ENCODE peak calls at places on chromosomes 4 and X, in nine cellular contexts. One of them, this sample, is unnamed.

GRCh38 chr4:120291541-120291940 is 224.9 kb upstream of the MAD2L1 start:
- DNase-seq in GM13976: no peak
- DNase-seq in fibroblast of pulmonary artery: no peak
- DNase-seq in H9: no peak
- DNase-seq in Calu3: no peak
- DNase-seq in CD4-positive, alpha-beta T cell: no peak
- DNase-seq in endodermal cell: no peak
- DNase-seq in AG09319: no peak
- DNase-seq in GM13977: no peak
- DNase-seq in this sample: no peak

GRCh38 chrX:108307408-108308085 is 130.7 kb downstream of the COL4A6 start:
- DNase-seq in Calu3: no peak
- DNase-seq in AG09319: no peak
- DNase-seq in H9: no peak
- DNase-seq in CD4-positive, alpha-beta T cell: no peak
- DNase-seq in GM13976: no peak
- DNase-seq in fibroblast of pulmonary artery: peak
- DNase-seq in endodermal cell: no peak
- DNase-seq in GM13977: no peak
- DNase-seq in this sample: no peak

GRCh38 chr4:82820689-82821088 is 22.1 kb upstream of the SCD5 start:
- DNase-seq in H9: no peak
- DNase-seq in GM13977: no peak
- DNase-seq in AG09319: no peak
- DNase-seq in CD4-positive, alpha-beta T cell: no peak
- DNase-seq in endodermal cell: no peak
- DNase-seq in GM13976: no peak
- DNase-seq in fibroblast of pulmonary artery: no peak
- DNase-seq in Calu3: no peak
- DNase-seq in this sample: no peak

GRCh38 chr4:137638934-137639333 is 106.6 kb upstream of the PCDH18 start:
- DNase-seq in fibroblast of pulmonary artery: no peak
- DNase-seq in GM13977: no peak
- DNase-seq in CD4-positive, alpha-beta T cell: no peak
- DNase-seq in GM13976: no peak
- DNase-seq in AG09319: no peak
- DNase-seq in endodermal cell: no peak
- DNase-seq in H9: no peak
- DNase-seq in Calu3: no peak
- DNase-seq in this sample: no peak

GRCh38 chr4:141807073-141807472 is 170.7 kb downstream of the IL15 start:
- DNase-seq in CD4-positive, alpha-beta T cell: no peak
- DNase-seq in endodermal cell: no peak
- DNase-seq in AG09319: no peak
- DNase-seq in GM13977: no peak
- DNase-seq in fibroblast of pulmonary artery: peak
- DNase-seq in H9: no peak
- DNase-seq in GM13976: no peak
- DNase-seq in Calu3: no peak
- DNase-seq in this sample: no peak

GRCh38 chr4:31325300-31325699 is 605.1 kb downstream of the PCDH7 start:
- DNase-seq in endodermal cell: no peak
- DNase-seq in Calu3: no peak
- DNase-seq in GM13976: no peak
- DNase-seq in AG09319: no peak
- DNase-seq in fibroblast of pulmonary artery: no peak
- DNase-seq in CD4-positive, alpha-beta T cell: no peak
- DNase-seq in GM13977: no peak
- DNase-seq in H9: no peak
- DNase-seq in this sample: no peak

GRCh38 chr4:23333556-23333945 is 556.3 kb downstream of the PPARGC1A start:
- DNase-seq in CD4-positive, alpha-beta T cell: no peak
- DNase-seq in fibroblast of pulmonary artery: peak
- DNase-seq in AG09319: no peak
- DNase-seq in H9: no peak
- DNase-seq in endodermal cell: no peak
- DNase-seq in Calu3: no peak
- DNase-seq in GM13976: no peak
- DNase-seq in GM13977: no peak
- DNase-seq in this sample: no peak

GRCh38 chrX:43505759-43506158 is 150.3 kb upstream of the MAOA start:
- DNase-seq in fibroblast of pulmonary artery: no peak
- DNase-seq in AG09319: no peak
- DNase-seq in endodermal cell: no peak
- DNase-seq in GM13977: no peak
- DNase-seq in CD4-positive, alpha-beta T cell: no peak
- DNase-seq in GM13976: no peak
- DNase-seq in Calu3: no peak
- DNase-seq in H9: no peak
- DNase-seq in this sample: no peak

GRCh38 chr4:42143996-42144395 is 8.5 kb downstream of the BEND4 start:
- DNase-seq in GM13977: no peak
- DNase-seq in GM13976: no peak
- DNase-seq in endodermal cell: no peak
- DNase-seq in fibroblast of pulmonary artery: no peak
- DNase-seq in Calu3: no peak
- DNase-seq in H9: no peak
- DNase-seq in CD4-positive, alpha-beta T cell: no peak
- DNase-seq in AG09319: no peak
- DNase-seq in this sample: no peak

GRCh38 chrX:133229361-133229760 is 11.2 kb upstream of the TFDP3 start:
- DNase-seq in CD4-positive, alpha-beta T cell: no peak
- DNase-seq in fibroblast of pulmonary artery: no peak
- DNase-seq in AG09319: no peak
- DNase-seq in endodermal cell: no peak
- DNase-seq in Calu3: peak
- DNase-seq in GM13976: no peak
- DNase-seq in GM13977: no peak
- DNase-seq in H9: no peak
- DNase-seq in this sample: no peak

GRCh38 chr4:165716472-165716871 is 156.6 kb upstream of the TLL1 start:
- DNase-seq in GM13977: no peak
- DNase-seq in AG09319: no peak
- DNase-seq in CD4-positive, alpha-beta T cell: no peak
- DNase-seq in Calu3: no peak
- DNase-seq in GM13976: no peak
- DNase-seq in fibroblast of pulmonary artery: no peak
- DNase-seq in endodermal cell: no peak
- DNase-seq in H9: no peak
- DNase-seq in this sample: no peak

GRCh38 chrX:119004920-119005524 is 30.6 kb downstream of the LONRF3 start:
- DNase-seq in H9: peak
- DNase-seq in GM13976: peak
- DNase-seq in CD4-positive, alpha-beta T cell: peak
- DNase-seq in Calu3: peak
- DNase-seq in fibroblast of pulmonary artery: peak
- DNase-seq in GM13977: peak
- DNase-seq in endodermal cell: peak
- DNase-seq in AG09319: peak
- DNase-seq in this sample: peak

GRCh38 chr4:112361181-112361791 is 64.1 kb downstream of the ALPK1 start:
- DNase-seq in fibroblast of pulmonary artery: peak
- DNase-seq in CD4-positive, alpha-beta T cell: no peak
- DNase-seq in endodermal cell: peak
- DNase-seq in H9: peak
- DNase-seq in GM13976: no peak
- DNase-seq in AG09319: no peak
- DNase-seq in GM13977: no peak
- DNase-seq in Calu3: no peak
- DNase-seq in this sample: no peak

GRCh38 chrX:6909396-6909795 is 238.1 kb upstream of the STS start:
- DNase-seq in CD4-positive, alpha-beta T cell: no peak
- DNase-seq in H9: no peak
- DNase-seq in fibroblast of pulmonary artery: no peak
- DNase-seq in GM13977: no peak
- DNase-seq in GM13976: no peak
- DNase-seq in AG09319: no peak
- DNase-seq in endodermal cell: no peak
- DNase-seq in Calu3: no peak
- DNase-seq in this sample: no peak

GRCh38 chrX:18666614-18667013 is 5.3 kb downstream of the RS1 start:
- DNase-seq in GM13977: no peak
- DNase-seq in H9: no peak
- DNase-seq in AG09319: no peak
- DNase-seq in Calu3: no peak
- DNase-seq in endodermal cell: no peak
- DNase-seq in GM13976: no peak
- DNase-seq in fibroblast of pulmonary artery: no peak
- DNase-seq in CD4-positive, alpha-beta T cell: no peak
- DNase-seq in this sample: no peak

GRCh38 chrX:22097295-22097694 is 65.2 kb downstream of the PHEX start:
- DNase-seq in endodermal cell: no peak
- DNase-seq in CD4-positive, alpha-beta T cell: no peak
- DNase-seq in GM13977: no peak
- DNase-seq in Calu3: no peak
- DNase-seq in GM13976: no peak
- DNase-seq in H9: no peak
- DNase-seq in AG09319: no peak
- DNase-seq in fibroblast of pulmonary artery: peak
- DNase-seq in this sample: no peak

GRCh38 chr4:91590242-91590641 is 713.5 kb upstream of the GRID2 start:
- DNase-seq in Calu3: no peak
- DNase-seq in GM13976: no peak
- DNase-seq in H9: no peak
- DNase-seq in GM13977: no peak
- DNase-seq in AG09319: no peak
- DNase-seq in CD4-positive, alpha-beta T cell: no peak
- DNase-seq in endodermal cell: no peak
- DNase-seq in fibroblast of pulmonary artery: no peak
- DNase-seq in this sample: no peak
- TF ChIP-seq CTCF in Calu3: no peak
- TF ChIP-seq CTCF in GM13976: no peak
- TF ChIP-seq CTCF in H9: no peak
- TF ChIP-seq CTCF in GM13977: no peak
- TF ChIP-seq CTCF in AG09319: no peak
- TF ChIP-seq CTCF in CD4-positive, alpha-beta T cell: no peak
- TF ChIP-seq CTCF in endodermal cell: no peak
- TF ChIP-seq CTCF in fibroblast of pulmonary artery: no peak
- TF ChIP-seq CTCF in this sample: no peak

DNA sequence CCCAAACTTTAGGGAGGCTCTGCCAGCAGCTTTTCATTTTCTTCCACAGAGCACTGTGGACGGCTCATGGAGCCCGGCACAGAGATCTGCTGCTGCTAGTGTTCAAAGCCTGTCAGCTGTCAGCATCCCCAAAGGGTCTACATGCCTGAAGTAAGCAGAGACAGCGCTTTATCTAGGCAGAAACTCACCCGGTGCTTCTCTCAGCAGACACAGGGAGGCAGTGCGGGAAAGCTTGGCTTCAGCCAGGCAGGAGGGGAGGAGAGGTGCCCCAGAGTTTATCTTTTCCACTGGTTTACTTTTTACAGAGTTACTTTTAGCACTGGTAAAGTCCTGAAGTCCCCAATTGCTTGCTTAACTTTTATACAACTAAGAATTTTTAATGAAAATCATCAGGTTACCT is 339.3 kb downstream of the NKX6-1 start:
- DNase-seq in CD4-positive, alpha-beta T cell: no peak
- DNase-seq in fibroblast of pulmonary artery: no peak
- DNase-seq in H9: peak
- DNase-seq in Calu3: no peak
- DNase-seq in endodermal cell: peak
- DNase-seq in GM13976: no peak
- DNase-seq in GM13977: no peak
- DNase-seq in AG09319: no peak
- DNase-seq in this sample: no peak
- TF ChIP-seq CTCF in CD4-positive, alpha-beta T cell: no peak
- TF ChIP-seq CTCF in fibroblast of pulmonary artery: no peak
- TF ChIP-seq CTCF in H9: peak
- TF ChIP-seq CTCF in Calu3: no peak
- TF ChIP-seq CTCF in endodermal cell: peak
- TF ChIP-seq CTCF in GM13976: no peak
- TF ChIP-seq CTCF in GM13977: peak
- TF ChIP-seq CTCF in AG09319: no peak
- TF ChIP-seq CTCF in this sample: no peak

DNA sequence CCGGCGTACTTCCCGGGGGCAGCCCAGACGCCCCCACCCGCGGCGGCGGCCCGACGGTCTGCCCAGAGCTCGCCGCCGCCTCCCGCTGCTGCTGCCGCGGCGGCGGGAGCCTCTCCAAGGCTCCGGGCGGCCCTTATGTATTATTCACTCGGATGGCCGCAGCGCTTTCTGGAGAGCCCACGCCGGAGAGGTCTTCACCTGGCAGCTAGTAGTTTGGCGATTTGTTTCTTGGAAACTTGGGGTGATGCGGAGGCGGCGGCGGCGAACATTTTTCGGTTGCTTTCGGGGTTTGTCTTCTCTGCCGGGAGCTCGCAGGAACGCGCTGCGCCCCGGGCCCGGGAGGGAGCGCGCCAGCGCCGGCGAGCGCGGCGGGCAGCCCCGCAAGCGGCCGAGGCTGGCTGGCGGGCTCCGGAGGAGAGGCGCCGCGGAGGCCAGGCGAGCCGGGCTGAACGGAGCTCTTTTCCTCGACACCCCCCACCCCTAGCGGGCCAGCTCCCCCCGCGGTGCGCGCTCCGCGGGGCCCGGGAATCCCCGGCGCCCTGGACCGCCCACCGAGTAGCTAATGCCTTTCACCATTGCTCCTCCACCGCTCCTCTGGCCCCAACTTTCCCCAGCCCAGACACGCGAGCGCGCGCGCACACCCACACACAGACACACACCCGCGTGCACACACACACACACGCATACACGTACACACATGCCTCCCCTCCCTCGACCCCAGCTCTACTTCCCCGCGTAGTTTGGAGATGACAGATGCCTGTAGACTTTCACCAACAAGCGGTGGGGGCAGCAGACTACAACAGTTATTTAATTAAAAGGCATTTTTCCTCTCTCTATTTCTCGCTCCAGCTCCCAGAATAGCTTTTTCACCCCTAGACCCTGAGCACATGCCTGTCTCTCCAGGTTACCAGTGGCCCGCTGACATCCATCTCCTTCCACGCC is 113.4 kb downstream of the DHX15 start:
- DNase-seq in endodermal cell: peak
- DNase-seq in AG09319: no peak
- DNase-seq in H9: peak
- DNase-seq in Calu3: peak
- DNase-seq in GM13977: peak
- DNase-seq in CD4-positive, alpha-beta T cell: no peak
- DNase-seq in GM13976: peak
- DNase-seq in fibroblast of pulmonary artery: peak
- DNase-seq in this sample: peak
- TF ChIP-seq CTCF in endodermal cell: no peak
- TF ChIP-seq CTCF in AG09319: no peak
- TF ChIP-seq CTCF in H9: no peak
- TF ChIP-seq CTCF in Calu3: no peak
- TF ChIP-seq CTCF in GM13977: no peak
- TF ChIP-seq CTCF in CD4-positive, alpha-beta T cell: no peak
- TF ChIP-seq CTCF in GM13976: no peak
- TF ChIP-seq CTCF in fibroblast of pulmonary artery: peak
- TF ChIP-seq CTCF in this sample: no peak

GRCh38 chr4:152577708-152578421 is 42.0 kb upstream of the FBXW7 start:
- DNase-seq in endodermal cell: no peak
- DNase-seq in CD4-positive, alpha-beta T cell: no peak
- DNase-seq in H9: no peak
- DNase-seq in AG09319: no peak
- DNase-seq in GM13976: no peak
- DNase-seq in fibroblast of pulmonary artery: no peak
- DNase-seq in GM13977: no peak
- DNase-seq in Calu3: no peak
- DNase-seq in this sample: no peak
- TF ChIP-seq CTCF in endodermal cell: no peak
- TF ChIP-seq CTCF in CD4-positive, alpha-beta T cell: no peak
- TF ChIP-seq CTCF in H9: no peak
- TF ChIP-seq CTCF in AG09319: no peak
- TF ChIP-seq CTCF in GM13976: no peak
- TF ChIP-seq CTCF in fibroblast of pulmonary artery: no peak
- TF ChIP-seq CTCF in GM13977: no peak
- TF ChIP-seq CTCF in Calu3: no peak
- TF ChIP-seq CTCF in this sample: no peak

This sample was measured in mesothelial cell of epicardium.